ENCODE peak calls at places on chromosomes 4 and X, in ten cellular contexts. M, L, A, K, N, J, U, V, O and B are unnamed samples.

GRCh38 chr4:162475221-162475620 is 311.4 kb upstream of the FSTL5 start:
- DNase-seq in L (no peak), K (no peak), A (no peak), O (peak; percentile 8), N (no peak), J (no peak), U (no peak), V (no peak), M (no peak), B (no peak)

GRCh38 chrX:129574214-129574613 is 34.2 kb downstream of the OCRL start:
- DNase-seq in O (no peak), K (no peak), N (no peak), U (no peak), A (no peak), L (no peak), J (no peak), M (no peak), V (no peak), B (no peak)

GRCh38 chr4:156109943-156110925 is 156.6 kb upstream of the CTSO start:
- DNase-seq in L (peak; percentile 24), A (no peak), U (peak; percentile 64), V (peak; percentile 72), J (no peak), K (peak; percentile 12), N (no peak), M (no peak), O (peak; percentile 15), B (no peak)

GRCh38 chr4:89434364-89434988 is 126.9 kb upstream of the GPRIN3 start:
- DNase-seq in L (no peak), A (no peak), U (peak; percentile 47), V (peak; percentile 50), J (peak; percentile 1), O (peak; percentile 34), M (peak; percentile 6), N (no peak), K (peak; percentile 12), B (no peak)

GRCh38 chr4:54586343-54586953 is 71.3 kb upstream of the KIT start:
- DNase-seq in N (no peak), V (no peak), A (no peak), L (peak; percentile 5), J (peak; percentile 71), O (peak; percentile 83), K (no peak), U (no peak), M (no peak), B (no peak)

GRCh38 chr4:102787096-102787867 is 26.5 kb upstream of the MANBA start:
- DNase-seq in U (no peak), M (no peak), K (no peak), J (peak; percentile 43), L (no peak), N (no peak), A (no peak), V (peak; percentile 87), O (no peak), B (no peak)

GRCh38 chr4:1979477-1980196 is 29.1 kb downstream of the NELFA start:
- DNase-seq in J (no peak), O (no peak), A (no peak), N (no peak), M (no peak), U (no peak), V (no peak), K (no peak), L (no peak), B (no peak)

GRCh38 chr4:5979981-5980380 is 38.2 kb downstream of the C4orf50 start:
- DNase-seq in N (no peak), O (peak; percentile 37), L (peak; percentile 87), K (no peak), A (no peak), U (peak; percentile 19), V (no peak), M (peak; percentile 24), J (no peak), B (no peak)

GRCh38 chr4:145920205-145920604 is 18.4 kb downstream of the ZNF827 start:
- DNase-seq in K (peak; percentile 27), N (no peak), M (no peak), L (no peak), A (no peak), V (peak; percentile 85), J (peak; percentile 91), U (peak; percentile 49), O (peak; percentile 90), B (no peak)

GRCh38 chr4:94390804-94391410 is 48.3 kb upstream of the HPGDS start:
- DNase-seq in J (no peak), K (no peak), V (no peak), N (no peak), O (peak; percentile 25), M (peak; percentile 12), U (peak; percentile 42), A (no peak), L (no peak), B (no peak)

GRCh38 chr4:128840711-128841318 is 31.3 kb downstream of the JADE1 start:
- DNase-seq in M (no peak), O (no peak), K (no peak), A (no peak), U (no peak), J (no peak), N (no peak), L (no peak), V (no peak), B (no peak)

GRCh38 chr4:108209489-108209888 is 40.8 kb upstream of the LEF1 start:
- DNase-seq in U (no peak), O (no peak), K (no peak), A (no peak), J (no peak), V (no peak), L (no peak), M (no peak), N (no peak), B (no peak)

GRCh38 chr4:86831262-86832090 is 17.7 kb downstream of the SLC10A6 start:
- DNase-seq in N (no peak), K (peak; percentile 51), U (peak; percentile 10), O (peak; percentile 93), M (no peak), V (peak; percentile 93), J (peak; percentile 80), L (no peak), A (no peak), B (no peak)

GRCh38 chr4:67751260-67751659 is 2.9 kb downstream of the GNRHR start:
- DNase-seq in M (no peak), N (no peak), U (no peak), J (no peak), O (no peak), L (no peak), K (no peak), V (peak; percentile 65), A (no peak), B (no peak)

GRCh38 chr4:151430737-151431457 is 21.9 kb downstream of the FHIP1A start:
- DNase-seq in V (no peak), K (no peak), O (no peak), A (no peak), J (no peak), N (no peak), U (no peak), M (no peak), L (no peak), B (no peak)

GRCh38 chrX:96436105-96436504 is 248.5 kb upstream of the DIAPH2 start:
- DNase-seq in L (no peak), M (no peak), N (no peak), V (peak; percentile 72), K (no peak), U (no peak), A (no peak), J (peak; percentile 27), O (peak; percentile 74), B (no peak)

GRCh38 chr4:125101706-125102105 is 213.0 kb upstream of the FAT4 start:
- DNase-seq in N (no peak), A (no peak), M (no peak), L (no peak), K (no peak), U (no peak), J (no peak), V (peak; percentile 27), O (no peak), B (no peak)

GRCh38 chrX:130994671-130995070 is 63.5 kb upstream of the ARHGAP36 start:
- DNase-seq in M (no peak), L (peak; percentile 14), V (peak; percentile 1), U (peak; percentile 38), N (no peak), J (no peak), A (peak; percentile 20), O (peak; percentile 3), K (no peak), B (no peak)

GRCh38 chrX:115232933-115233496 is 881 bp downstream of the LRCH2 start:
- DNase-seq in M (no peak), K (no peak), J (no peak), U (no peak), A (no peak), N (no peak), L (no peak), V (no peak), O (peak; percentile 1), B (no peak)

GRCh38 chr4:67106846-67107467 is 438.3 kb downstream of the CENPC start:
- DNase-seq in N (no peak), M (no peak), K (no peak), A (no peak), U (no peak), L (no peak), J (no peak), V (peak; percentile 9), O (no peak), B (no peak)

GRCh38 chrX:111047575-111047974 is 48.4 kb upstream of the PAK3 start:
- DNase-seq in V (no peak), L (no peak), J (no peak), A (no peak), K (no peak), O (no peak), M (no peak), U (no peak), N (no peak), B (no peak)

GRCh38 chr4:174318829-174319764 is 35.4 kb downstream of the CEP44 start:
- DNase-seq in U (peak; percentile 24), V (peak; percentile 38), N (no peak), A (no peak), L (peak; percentile 10), O (peak; percentile 16), M (no peak), K (no peak), J (no peak), B (peak; percentile 11)

GRCh38 chr4:165684177-165684870 is 188.7 kb upstream of the TLL1 start:
- DNase-seq in L (no peak), K (no peak), N (no peak), V (peak; percentile 5), U (no peak), O (peak; percentile 72), M (no peak), A (no peak), J (peak; percentile 11), B (no peak)

GRCh38 chr4:42641696-42642095 is 15.2 kb downstream of the ATP8A1 start:
- DNase-seq in U (no peak), O (no peak), A (no peak), L (no peak), N (no peak), V (no peak), M (no peak), K (no peak), J (no peak), B (no peak)

GRCh38 chr4:149997881-149998421 is 80.3 kb upstream of the DCLK2 start:
- DNase-seq in K (no peak), J (no peak), U (peak; percentile 21), N (no peak), A (no peak), V (peak; percentile 47), L (peak; percentile 13), O (peak; percentile 86), M (no peak), B (no peak)

GRCh38 chr4:2364654-2365053 is 53.8 kb downstream of the ZFYVE28 start:
- DNase-seq in K (peak; percentile 20), L (no peak), O (no peak), M (no peak), V (peak; percentile 35), U (no peak), A (no peak), N (no peak), J (no peak), B (peak; percentile 57)

GRCh38 chrX:49627030-49627777 is 28.4 kb downstream of the GAGE1 start:
- DNase-seq in U (peak; percentile 30), J (no peak), L (peak; percentile 82), V (no peak), M (no peak), K (no peak), O (peak; percentile 7), A (no peak), N (no peak), B (peak; percentile 7)